ENCODE peak calls at places on chromosomes 4 and X, in ten cellular contexts. Z is left ventricle myocardium inferior, M is ascending aorta, S is neural progenitor cell, V is body of pancreas, Q is upper lobe of right lung, A is DND-41, C is A549, Y is IMR-90, K is suprapubic skin. I is an unnamed sample.

GRCh38 chr4:4327652-4328121 is 37.6 kb downstream of the ZBTB49 start:
- DNase-seq in K (no peak), Q (peak; percentile 66), S (peak; percentile 74), V (peak; percentile 15), Z (peak; percentile 34), M (no peak), A (no peak), C (peak; percentile 10), Y (no peak), I (no peak)

GRCh38 chrX:110322603-110323002 is 4.7 kb upstream of the AMMECR1 start:
- DNase-seq in V (no peak), Y (peak; percentile 28), Q (no peak), A (no peak), K (no peak), Z (no peak), C (no peak), S (no peak), M (no peak), I (no peak)

GRCh38 chr4:35939746-35940145 is 304.6 kb downstream of the ARAP2 start:
- DNase-seq in V (no peak), M (no peak), Q (no peak), A (no peak), S (no peak), Z (no peak), C (no peak), K (no peak), Y (no peak), I (no peak)

GRCh38 chr4:54709281-54709854 is 51.6 kb downstream of the KIT start:
- DNase-seq in Q (no peak), V (peak; percentile 30), A (no peak), K (no peak), Y (peak; percentile 45), Z (no peak), M (no peak), C (no peak), S (no peak), I (peak; percentile 19)

GRCh38 chr4:150366487-150366999 is 215.4 kb upstream of the MAB21L2 start:
- DNase-seq in M (no peak), Z (no peak), K (no peak), V (no peak), A (no peak), S (peak; percentile 95), Q (no peak), Y (no peak), C (no peak), I (no peak)

GRCh38 chrX:20455001-20455400 is 188.3 kb upstream of the RPS6KA3 start:
- DNase-seq in V (no peak), Q (no peak), M (no peak), A (no peak), K (no peak), C (no peak), S (no peak), Y (no peak), Z (no peak), I (no peak)

GRCh38 chr4:3116955-3117354 is 42.5 kb downstream of the HTT start:
- DNase-seq in A (no peak), V (no peak), M (no peak), S (no peak), Q (no peak), Z (no peak), K (no peak), C (no peak), Y (no peak), I (no peak)

GRCh38 chrX:16606142-16606720 is 43.7 kb upstream of the S100G start:
- DNase-seq in A (no peak), Z (no peak), K (no peak), Q (no peak), M (no peak), S (no peak), V (no peak), Y (no peak), C (no peak), I (no peak)

GRCh38 chrX:105101378-105101777 is 119.1 kb downstream of the TEX13A start:
- DNase-seq in Y (no peak), K (no peak), A (no peak), Q (no peak), S (no peak), Z (no peak), C (no peak), M (no peak), V (no peak), I (no peak)
- H3K4me3 ChIP-seq in Y (no peak overlapping the region), K (no peak overlapping the region), A (no peak overlapping the region), Q (no peak overlapping the region), S (no peak overlapping the region), Z (no peak overlapping the region), C (no peak overlapping the region), M (no peak overlapping the region), V (no peak overlapping the region), I (no peak overlapping the region)

GRCh38 chr4:85411386-85411785 is 63.6 kb upstream of the ARHGAP24 start:
- DNase-seq in Z (no peak), S (no peak), M (no peak), K (no peak), V (no peak), Y (no peak), Q (no peak), A (no peak), C (no peak), I (no peak)
- H3K4me1 ChIP-seq in Z (no peaks in the 10 kb centered on the region), S (no peaks in the 10 kb centered on the region), M (no peaks in the 10 kb centered on the region), K (no peaks in the 10 kb centered on the region), V (no peaks in the 10 kb centered on the region), Y (no peaks in the 10 kb centered on the region), Q (no peaks in the 10 kb centered on the region), A (no peaks in the 10 kb centered on the region), C (no peaks in the 10 kb centered on the region), I (no peaks in the 10 kb centered on the region)

GRCh38 chrX:148380107-148380506 is 120.3 kb upstream of the AFF2 start:
- DNase-seq in C (no peak), Q (no peak), V (no peak), S (no peak), A (peak; percentile 26), Z (no peak), M (no peak), Y (no peak), K (no peak), I (peak; percentile 5)

GRCh38 chrX:148382983-148383382 is 117.4 kb upstream of the AFF2 start:
- DNase-seq in M (no peak), S (peak; percentile 13), Q (no peak), C (no peak), K (no peak), V (no peak), A (no peak), Z (no peak), Y (no peak), I (no peak)

GRCh38 chrX:148380614-148381561 is 119.5 kb upstream of the AFF2 start:
- DNase-seq in S (no peak), Q (no peak), A (peak; percentile 73), K (no peak), Y (no peak), Z (no peak), C (no peak), M (no peak), V (peak; percentile 3), I (peak; percentile 83)

GRCh38 chrX:148385471-148385870 is 114.9 kb upstream of the AFF2 start:
- DNase-seq in Z (no peak), C (no peak), Q (no peak), K (no peak), M (no peak), S (no peak), V (no peak), Y (no peak), A (no peak), I (no peak)

GRCh38 chrX:148381603-148382002 is 118.8 kb upstream of the AFF2 start:
- DNase-seq in Y (no peak), A (peak; percentile 30), Q (no peak), Z (no peak), S (no peak), M (no peak), C (no peak), V (no peak), K (no peak), I (no peak)
- H3K4me3 ChIP-seq in Y (no peak overlapping the region), A (peak overlapping the region; percentile 7), Q (no peak overlapping the region), Z (no peak overlapping the region), S (no peak overlapping the region), M (no peak overlapping the region), C (no peak overlapping the region), V (no peak overlapping the region), K (no peak overlapping the region), I (peak overlapping the region; percentile 26)

DNA sequence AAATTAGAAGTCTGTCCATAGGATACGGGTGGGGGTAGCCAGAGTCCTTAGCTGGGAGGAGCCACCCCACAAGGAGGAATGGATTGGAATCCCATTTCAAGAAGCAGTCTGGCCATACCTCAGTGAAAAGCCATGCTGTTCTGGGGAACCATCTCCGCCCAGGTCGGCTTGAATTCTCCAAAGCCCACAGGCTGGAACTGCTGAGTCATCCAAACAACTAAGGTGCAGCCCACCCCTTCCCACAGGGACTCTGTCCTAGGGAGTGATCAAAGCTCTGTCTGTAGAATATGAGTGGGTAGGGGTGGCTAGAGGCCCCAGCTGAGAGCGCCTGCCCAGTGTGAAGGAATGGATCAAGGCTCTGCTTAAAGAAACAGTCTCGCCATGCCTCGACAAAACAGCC is 38.8 kb downstream of the ZXDA start:
- DNase-seq in V (no peak), Y (no peak), M (no peak), Q (no peak), C (no peak), A (no peak), S (no peak), Z (no peak), K (no peak), I (no peak)
- H3K4me1 ChIP-seq in V (no peaks in the 10 kb centered on the region), Y (no peaks in the 10 kb centered on the region), M (no peaks in the 10 kb centered on the region), Q (no peaks in the 10 kb centered on the region), C (no peaks in the 10 kb centered on the region), A (no peaks in the 10 kb centered on the region), S (no peaks in the 10 kb centered on the region), Z (peaks cover 6% of the 10 kb centered on the region), K (no peaks in the 10 kb centered on the region), I (no peaks in the 10 kb centered on the region)

GRCh38 chr4:13543648-13544555 is at the start of gene NKX3-2:
- DNase-seq in S (peak; percentile 74), C (no peak), Z (no peak), Y (peak; percentile 20), V (no peak), K (no peak), M (no peak), Q (no peak), A (no peak), I (no peak)

GRCh38 chr4:13546855-13547562 is 2.7 kb upstream of the NKX3-2 start:
- DNase-seq in A (no peak), C (no peak), Y (no peak), V (no peak), M (no peak), K (no peak), S (peak; percentile 75), Q (no peak), Z (no peak), I (no peak)

GRCh38 chr4:13546374-13546854 is 2.1 kb upstream of the NKX3-2 start:
- DNase-seq in Y (no peak), S (no peak), M (no peak), V (no peak), C (no peak), Q (no peak), Z (no peak), K (no peak), A (no peak), I (no peak)

GRCh38 chr4:13544556-13545393 is 467 bp upstream of the NKX3-2 start:
- DNase-seq in S (peak; percentile 93), Y (peak; percentile 64), Q (peak; percentile 83), C (peak; percentile 90), A (no peak), V (peak; percentile 67), K (no peak), M (no peak), Z (peak; percentile 60), I (peak; percentile 52)

DNA sequence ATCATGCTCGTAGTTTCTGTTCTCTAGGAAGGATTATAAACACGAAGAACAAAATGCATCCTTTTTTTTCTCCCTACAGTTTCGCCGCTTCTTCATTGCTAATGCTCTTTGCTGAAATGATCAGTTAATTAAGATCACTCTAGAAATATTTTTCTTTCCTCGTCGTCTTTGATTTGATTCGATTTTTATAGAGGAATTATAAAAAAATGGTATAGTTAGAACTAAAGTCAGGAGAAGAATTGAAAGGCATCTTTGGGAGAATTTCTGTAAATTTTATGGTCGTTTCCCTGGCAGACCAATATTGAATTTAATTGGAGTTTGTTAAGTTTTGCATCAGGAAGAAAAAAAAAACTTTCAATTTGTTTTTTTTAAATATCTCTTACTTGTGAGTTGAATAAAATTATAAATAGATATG is 1.1 kb upstream of the NKX3-2 start:
- DNase-seq in C (no peak), V (no peak), A (no peak), K (no peak), S (no peak), M (no peak), Q (no peak), Y (no peak), Z (no peak), I (no peak)
- H3K4me3 ChIP-seq in C (peak overlapping the region; percentile 74), V (no peak overlapping the region), A (no peak overlapping the region), K (no peak overlapping the region), S (peak overlapping the region; percentile 67), M (peak overlapping the region; percentile 59), Q (peak overlapping the region; percentile 55), Y (peak overlapping the region; percentile 58), Z (peak overlapping the region; percentile 72), I (peak overlapping the region; percentile 58)